ENCODE peak calls at places on chromosomes 4 and X, in nine cellular contexts. C, Z, N, P, E, Q, H, I and K are unnamed samples.

GRCh38 chrX:133085785-133086184 is 11.1 kb downstream of the USP26 start:
- DNase-seq in C (no peak), Z (no peak), N (no peak), P (no peak), E (no peak), Q (no peak), H (no peak), I (no peak), K (no peak)

GRCh38 chr4:54254915-54255246 is 25.8 kb downstream of the PDGFRA start:
- DNase-seq in C (no peak), Z (no peak), N (no peak), P (no peak), E (no peak), Q (no peak), H (no peak), I (peak), K (no peak)

GRCh38 chrX:41538707-41539106 is 91.6 kb downstream of the NYX start:
- DNase-seq in C (no peak), Z (no peak), N (no peak), P (no peak), E (no peak), Q (no peak), H (no peak), I (no peak), K (no peak)

GRCh38 chrX:27715610-27716009 is 92.2 kb upstream of the MAGEB10 start:
- DNase-seq in C (no peak), Z (no peak), N (no peak), P (no peak), E (no peak), Q (no peak), H (no peak), I (no peak), K (no peak)

GRCh38 chrX:68936608-68937007 is 107.8 kb downstream of the EFNB1 start:
- DNase-seq in C (no peak), Z (peak), N (no peak), P (no peak), E (no peak), Q (no peak), H (no peak), I (peak), K (no peak)

GRCh38 chrX:125295337-125295736 is 24.3 kb upstream of the TEX13C start:
- DNase-seq in C (no peak), Z (no peak), N (no peak), P (no peak), E (no peak), Q (peak), H (no peak), I (no peak), K (no peak)

GRCh38 chrX:10483191-10483808 is 137.1 kb downstream of the MID1 start:
- DNase-seq in C (no peak), Z (no peak), N (no peak), P (no peak), E (no peak), Q (no peak), H (no peak), I (peak), K (no peak)

GRCh38 chr4:74189331-74190043 is 31.6 kb downstream of the MTHFD2L start:
- DNase-seq in C (peak), Z (no peak), N (no peak), P (no peak), E (peak), Q (peak), H (no peak), I (peak), K (no peak)

GRCh38 chr4:1198070-1198844 is 25.9 kb upstream of the SPON2 start:
- DNase-seq in C (no peak), Z (peak), N (no peak), P (no peak), E (no peak), Q (no peak), H (no peak), I (no peak), K (no peak)